ENCODE peak calls at places on chromosomes 4 and X, in seven cellular contexts. F, R, K, H, A, Z and E are unnamed samples.

GRCh38 chr4:1041936-1042330 is 30.5 kb downstream of the FGFRL1 start:
- DNase-seq in Z (no peak), K (no peak), A (no peak), R (no peak), F (no peak), H (no peak), E (no peak)

GRCh38 chr4:21474195-21474594 is 474.4 kb downstream of the KCNIP4 start:
- DNase-seq in Z (no peak), R (no peak), A (no peak), H (no peak), F (no peak), K (no peak), E (no peak)

GRCh38 chrX:7586126-7586525 is 256.8 kb upstream of the VCX start:
- DNase-seq in K (peak; percentile 6), R (no peak), H (no peak), Z (no peak), F (peak; percentile 2), A (no peak), E (peak; percentile 1)

GRCh38 chrX:129522184-129523059 is 868 bp downstream of the SMARCA1 start:
- DNase-seq in R (peak; percentile 52), Z (peak; percentile 70), H (peak; percentile 56), F (peak; percentile 48), K (peak; percentile 69), A (peak; percentile 70), E (peak; percentile 61)

GRCh38 chrX:3592184-3592583 is 121.3 kb downstream of the PRKX start:
- DNase-seq in R (no peak), A (no peak), F (no peak), Z (no peak), K (no peak), H (no peak), E (no peak)

GRCh38 chr4:41360911-41361830 is 104.4 kb downstream of the UCHL1 start:
- DNase-seq in R (peak; percentile 56), H (peak; percentile 55), A (peak; percentile 20), Z (peak; percentile 58), K (peak; percentile 17), F (no peak), E (peak; percentile 74)

GRCh38 chr4:78002260-78002659 is 54.9 kb upstream of the FRAS1 start:
- DNase-seq in R (no peak), Z (no peak), K (no peak), A (no peak), H (no peak), F (peak; percentile 74), E (no peak)

GRCh38 chrX:40278340-40279090 is 180.8 kb upstream of the BCOR start:
- DNase-seq in A (no peak), R (no peak), H (no peak), F (peak; percentile 65), Z (no peak), K (no peak), E (no peak)

GRCh38 chr4:99317354-99317753 is 3.8 kb downstream of the ADH1B start:
- DNase-seq in A (no peak), K (no peak), Z (no peak), F (no peak), R (no peak), H (no peak), E (no peak)

GRCh38 chr4:87101543-87102199 is 118.7 kb downstream of the KLHL8 start:
- DNase-seq in F (no peak), K (no peak), Z (no peak), H (no peak), R (no peak), A (no peak), E (no peak)

GRCh38 chr4:77619408-77619807 is 13.8 kb downstream of the CXCL13 start:
- DNase-seq in F (no peak), H (no peak), R (no peak), Z (no peak), K (peak; percentile 31), A (no peak), E (no peak)

GRCh38 chrX:40514376-40514775 is 66.4 kb upstream of the ATP6AP2 start:
- DNase-seq in F (peak; percentile 26), H (no peak), A (no peak), K (no peak), R (peak; percentile 54), Z (no peak), E (no peak)

GRCh38 chrX:114619874-114620273 is 36.0 kb downstream of the HTR2C start:
- DNase-seq in H (no peak), A (peak; percentile 39), Z (no peak), F (no peak), K (no peak), R (no peak), E (no peak)